ENCODE peak calls at places on chromosomes 6 and 20, in five cellular contexts. One of them, this sample, is unnamed.

GRCh38 chr6:87040729-87041128 is 54.2 kb downstream of the CGA start:
- DNase-seq in amygdala: no peak
- DNase-seq in D341Med: no peak
- DNase-seq in lung: no peak
- DNase-seq in cardiac fibroblast: no peak
- DNase-seq in this sample: no peak

GRCh38 chr6:79718509-79719247 is 87.5 kb downstream of the SH3BGRL2 start:
- DNase-seq in amygdala: no peak
- DNase-seq in D341Med: no peak
- DNase-seq in lung: no peak
- DNase-seq in cardiac fibroblast: peak
- DNase-seq in this sample: no peak

GRCh38 chr20:3777726-3778629 is 3.3 kb downstream of the SPEF1 start:
- DNase-seq in amygdala: no peak
- DNase-seq in D341Med: peak
- DNase-seq in lung: peak
- DNase-seq in cardiac fibroblast: peak
- DNase-seq in this sample: no peak

GRCh38 chr6:111410371-111410770 is 72.6 kb downstream of the REV3L start:
- DNase-seq in amygdala: no peak
- DNase-seq in D341Med: no peak
- DNase-seq in lung: no peak
- DNase-seq in cardiac fibroblast: no peak
- DNase-seq in this sample: no peak

GRCh38 chr6:88814909-88815308 is 148.5 kb downstream of the RNGTT start:
- DNase-seq in amygdala: no peak
- DNase-seq in D341Med: no peak
- DNase-seq in lung: no peak
- DNase-seq in cardiac fibroblast: no peak
- DNase-seq in this sample: no peak

GRCh38 chr6:156585859-156586258 is 191.3 kb upstream of the ARID1B start:
- DNase-seq in amygdala: no peak
- DNase-seq in D341Med: no peak
- DNase-seq in lung: no peak
- DNase-seq in cardiac fibroblast: peak
- DNase-seq in this sample: no peak

GRCh38 chr20:10119336-10119735 is 84.5 kb downstream of the ANKEF1 start:
- DNase-seq in amygdala: no peak
- DNase-seq in D341Med: no peak
- DNase-seq in lung: no peak
- DNase-seq in cardiac fibroblast: no peak
- DNase-seq in this sample: peak

GRCh38 chr6:159110013-159110412 is 59.2 kb upstream of the FNDC1 start:
- DNase-seq in amygdala: no peak
- DNase-seq in D341Med: peak
- DNase-seq in lung: peak
- DNase-seq in cardiac fibroblast: peak
- DNase-seq in this sample: peak

GRCh38 chr20:64223526-64224067 is 32.0 kb upstream of the PCMTD2 start:
- DNase-seq in amygdala: no peak
- DNase-seq in D341Med: no peak
- DNase-seq in lung: no peak
- DNase-seq in cardiac fibroblast: peak
- DNase-seq in this sample: peak